ENCODE peak calls at places on chromosomes 1 and 21, in five cellular contexts. D is sigmoid colon, X is ascending aorta, L is esophagus muscularis mucosa, K is iPS DF 19.7. M is an unnamed sample.

GRCh38 chr1:23838401-23838866 is 13.2 kb upstream of the HMGCL start:
- DNase-seq in L (peak; percentile 91), D (peak; percentile 79), X (peak; percentile 73), K (no peak), M (peak; percentile 27)

GRCh38 chr21:32481875-32482408 is 69.4 kb downstream of the EVA1C start:
- DNase-seq in X (peak; percentile 61), L (no peak), K (no peak), D (no peak), M (no peak)

GRCh38 chr1:66598670-66599069 is 64.7 kb downstream of the SGIP1 start:
- DNase-seq in K (no peak), L (no peak), D (no peak), X (no peak), M (peak; percentile 73)

GRCh38 chr21:42163511-42163863 is 55.5 kb upstream of the ABCG1 start:
- DNase-seq in K (no peak), D (no peak), L (no peak), X (peak; percentile 39), M (no peak)

GRCh38 chr21:17003763-17004373 is 509.0 kb upstream of the CXADR start:
- DNase-seq in L (no peak), K (no peak), X (no peak), D (no peak), M (no peak)

GRCh38 chr21:37593015-37593414 is 226.4 kb downstream of the DYRK1A start:
- DNase-seq in X (no peak), D (no peak), K (peak; percentile 95), L (peak; percentile 86), M (no peak)

GRCh38 chr21:42047821-42048613 is 23.1 kb upstream of the UMODL1 start:
- DNase-seq in X (peak; percentile 96), K (no peak), D (no peak), L (no peak), M (peak; percentile 97)

GRCh38 chr1:29124366-29125236 is 898 bp upstream of the TMEM200B start:
- DNase-seq in D (peak; percentile 95), K (no peak), X (peak; percentile 92), L (peak; percentile 96), M (peak; percentile 50)

GRCh38 chr1:219296430-219296850 is 122.8 kb downstream of the LYPLAL1 start:
- DNase-seq in X (no peak), K (no peak), D (no peak), L (no peak), M (peak; percentile 25)

M was measured in HFFc6.